ENCODE peak calls at places on chromosome 4, in seven cellular contexts. I, O, H, G, C, R and M are unnamed samples.

GRCh38 chr4:19636451-19636850 is 615.3 kb upstream of the SLIT2 start:
- DNase-seq in G (no peak), H (no peak), C (no peak), O (no peak), R (no peak), I (no peak), M (no peak)

GRCh38 chr4:152281822-152282221 is 254.1 kb downstream of the FBXW7 start:
- DNase-seq in H (no peak), O (no peak), G (no peak), C (no peak), I (no peak), R (no peak), M (no peak)

GRCh38 chr4:47490550-47490949 is 5.5 kb downstream of the ATP10D start:
- DNase-seq in R (peak; percentile 56), G (no peak), H (no peak), O (no peak), C (no peak), I (peak; percentile 70), M (peak; percentile 53)

GRCh38 chr4:170374770-170375169 is 285.0 kb upstream of the AADAT start:
- DNase-seq in G (peak; percentile 33), C (no peak), R (peak; percentile 27), H (peak; percentile 33), O (no peak), I (peak; percentile 81), M (peak; percentile 73)

GRCh38 chr4:7335363-7336066 is 99.2 kb downstream of the PSAPL1 start:
- DNase-seq in O (peak; percentile 56), H (no peak), R (peak; percentile 13), C (peak; percentile 4), G (peak; percentile 53), I (peak; percentile 85), M (peak; percentile 89)

GRCh38 chr4:126784966-126785580 is 847.7 kb upstream of the INTU start:
- DNase-seq in I (no peak), C (peak; percentile 30), O (no peak), H (no peak), G (no peak), R (no peak), M (no peak)

GRCh38 chr4:161320377-161320776 is 843.4 kb downstream of the FSTL5 start:
- DNase-seq in G (peak; percentile 9), C (no peak), O (peak; percentile 14), I (peak; percentile 84), H (peak; percentile 7), R (peak; percentile 13), M (peak; percentile 55)

GRCh38 chr4:22515145-22515887 is 550 bp downstream of the ADGRA3 start:
- DNase-seq in G (no peak), R (peak; percentile 79), I (peak; percentile 88), O (peak; percentile 60), C (peak; percentile 64), H (peak; percentile 42), M (peak; percentile 71)

GRCh38 chr4:896216-896615 is 35.9 kb downstream of the GAK start:
- DNase-seq in H (no peak), O (no peak), G (no peak), I (no peak), C (no peak), R (no peak), M (no peak)

GRCh38 chr4:32002037-32002747 is 1282.0 kb downstream of the PCDH7 start:
- DNase-seq in I (peak; percentile 47), R (no peak), C (no peak), O (no peak), G (no peak), H (no peak), M (no peak)

GRCh38 chr4:98928131-98928504 is 815 bp downstream of the EIF4E start:
- DNase-seq in R (peak; percentile 91), C (peak; percentile 78), H (peak; percentile 83), I (peak; percentile 94), G (peak; percentile 66), O (peak; percentile 73), M (peak; percentile 86)

DNA sequence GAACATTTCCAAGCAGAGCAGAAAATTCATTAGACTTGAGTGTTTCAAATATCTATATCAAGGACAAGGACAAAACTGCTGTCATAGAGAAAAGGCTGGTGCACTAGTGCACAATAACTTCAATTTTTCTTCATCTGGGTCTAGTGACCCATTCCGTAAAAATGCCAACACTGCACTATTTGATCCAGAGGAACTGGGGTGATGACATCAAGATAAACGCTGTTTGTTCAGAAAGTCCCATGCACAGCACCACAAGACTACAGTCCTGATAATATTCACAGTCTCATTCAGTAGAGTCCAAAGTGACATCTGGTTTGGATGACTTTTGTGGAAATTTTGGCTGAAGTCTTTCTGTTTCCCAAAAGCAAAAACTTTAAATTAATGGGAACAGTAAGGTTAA is 303.5 kb upstream of the GALNT7 start:
- DNase-seq in G (no peak), O (no peak), H (no peak), C (no peak), I (no peak), R (no peak), M (no peak)
- H3K23ac ChIP-seq in G (no peak overlapping the region), O (no peak overlapping the region), H (no peak overlapping the region), C (no peak overlapping the region), I (no peak overlapping the region), R (no peak overlapping the region), M (no peak overlapping the region)

GRCh38 chr4:186189656-186190055 is 1.7 kb upstream of the CYP4V2 start:
- DNase-seq in R (no peak), G (no peak), H (no peak), C (no peak), I (no peak), O (no peak), M (no peak)

GRCh38 chr4:186188107-186188506 is 3.3 kb upstream of the CYP4V2 start:
- DNase-seq in I (no peak), H (no peak), C (no peak), O (no peak), G (no peak), R (no peak), M (no peak)

GRCh38 chr4:186191266-186192067 is at the start of gene CYP4V2:
- DNase-seq in R (peak; percentile 87), O (peak; percentile 69), G (no peak), I (peak; percentile 83), H (peak; percentile 69), C (peak; percentile 72), M (peak; percentile 75)

GRCh38 chr4:186192068-186192751 is 843 bp downstream of the CYP4V2 start:
- DNase-seq in C (peak; percentile 48), I (peak; percentile 73), G (no peak), R (peak; percentile 60), O (peak; percentile 29), H (peak; percentile 28), M (peak; percentile 59)

DNA sequence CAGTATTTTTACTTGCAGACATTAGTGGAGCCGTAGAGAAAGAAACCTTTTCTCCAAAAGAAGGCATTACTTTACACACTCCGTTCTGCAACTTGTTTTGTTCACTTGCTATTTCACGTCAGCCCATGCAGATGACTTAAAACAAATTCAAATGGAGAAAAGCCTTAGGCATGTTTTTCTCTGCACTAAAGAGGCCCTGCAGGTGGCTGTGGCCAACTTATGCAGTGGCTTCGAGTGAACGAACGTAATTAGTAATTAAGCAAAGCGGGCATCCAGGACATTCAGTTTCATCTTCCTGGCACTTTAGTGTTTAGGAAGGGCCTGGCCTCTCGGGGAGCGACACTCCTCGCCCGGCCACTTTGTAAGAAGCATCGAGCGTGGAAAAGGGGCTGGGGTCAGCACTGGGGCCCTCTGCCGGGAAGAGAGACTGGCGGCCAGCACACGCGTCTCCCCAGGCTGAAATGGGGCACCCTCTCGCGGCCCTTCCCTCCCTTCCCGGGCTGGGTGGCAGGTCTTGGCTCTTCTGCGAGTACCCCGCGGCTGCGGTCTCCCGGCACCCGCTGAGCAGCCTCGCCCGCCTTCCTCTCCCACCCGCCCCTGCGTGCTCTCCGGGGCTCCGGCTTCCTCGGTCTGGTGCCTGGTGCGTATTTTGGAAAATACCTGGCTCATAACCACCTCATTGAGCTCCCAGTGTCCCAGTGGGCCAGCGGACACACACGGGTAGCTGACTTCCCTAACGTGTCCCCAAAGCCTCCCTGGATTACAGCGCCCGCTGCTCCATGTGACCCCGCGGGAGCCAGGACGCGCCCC is 706 bp upstream of the CYP4V2 start:
- DNase-seq in H (no peak), R (peak; percentile 43), O (no peak), C (no peak), G (no peak), I (peak; percentile 33), M (peak; percentile 50)
- H3K23ac ChIP-seq in H (no peak overlapping the region), R (no peak overlapping the region), O (peak overlapping the region; percentile 90), C (peak overlapping the region; percentile 85), G (no peak overlapping the region), I (no peak overlapping the region), M (no peak overlapping the region)

DNA sequence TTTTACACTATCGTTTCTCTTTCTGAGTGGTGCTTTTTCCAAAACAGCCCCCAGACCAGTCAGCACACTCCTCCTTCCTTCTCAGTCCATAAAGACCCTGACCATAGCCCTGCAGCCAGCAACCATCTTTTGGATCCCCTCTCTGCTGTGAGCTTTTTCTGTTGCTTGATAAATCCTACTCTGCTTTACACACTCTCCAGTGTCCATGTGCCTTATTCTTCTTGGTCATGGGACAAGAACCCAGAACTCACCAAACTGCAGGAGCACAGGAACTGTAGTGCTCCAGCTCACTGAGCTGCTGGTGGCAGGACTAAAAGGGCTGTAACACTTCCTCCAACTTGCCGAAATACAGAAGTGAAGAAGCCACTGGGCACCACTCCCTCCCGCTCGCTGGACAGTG is 32.5 kb downstream of the COX18 start:
- DNase-seq in G (no peak), I (peak; percentile 29), R (no peak), H (no peak), C (no peak), O (no peak), M (no peak)
- H3K23ac ChIP-seq in G (no peak overlapping the region), I (no peak overlapping the region), R (no peak overlapping the region), H (no peak overlapping the region), C (no peak overlapping the region), O (no peak overlapping the region), M (no peak overlapping the region)

GRCh38 chr4:137611998-137612700 is 79.9 kb upstream of the PCDH18 start:
- DNase-seq in R (no peak), H (no peak), C (no peak), O (no peak), I (no peak), G (no peak), M (no peak)

GRCh38 chr4:137610960-137611359 is 78.7 kb upstream of the PCDH18 start:
- DNase-seq in G (no peak), O (no peak), R (peak; percentile 41), C (peak; percentile 19), H (no peak), I (peak; percentile 58), M (peak; percentile 41)

GRCh38 chr4:137614491-137614890 is 82.2 kb upstream of the PCDH18 start:
- DNase-seq in C (peak; percentile 80), H (no peak), G (no peak), O (no peak), R (peak; percentile 40), I (no peak), M (no peak)

GRCh38 chr4:137608085-137608484 is 75.8 kb upstream of the PCDH18 start:
- DNase-seq in H (peak; percentile 19), C (no peak), O (no peak), I (peak; percentile 3), R (peak; percentile 32), G (no peak), M (no peak)

DNA sequence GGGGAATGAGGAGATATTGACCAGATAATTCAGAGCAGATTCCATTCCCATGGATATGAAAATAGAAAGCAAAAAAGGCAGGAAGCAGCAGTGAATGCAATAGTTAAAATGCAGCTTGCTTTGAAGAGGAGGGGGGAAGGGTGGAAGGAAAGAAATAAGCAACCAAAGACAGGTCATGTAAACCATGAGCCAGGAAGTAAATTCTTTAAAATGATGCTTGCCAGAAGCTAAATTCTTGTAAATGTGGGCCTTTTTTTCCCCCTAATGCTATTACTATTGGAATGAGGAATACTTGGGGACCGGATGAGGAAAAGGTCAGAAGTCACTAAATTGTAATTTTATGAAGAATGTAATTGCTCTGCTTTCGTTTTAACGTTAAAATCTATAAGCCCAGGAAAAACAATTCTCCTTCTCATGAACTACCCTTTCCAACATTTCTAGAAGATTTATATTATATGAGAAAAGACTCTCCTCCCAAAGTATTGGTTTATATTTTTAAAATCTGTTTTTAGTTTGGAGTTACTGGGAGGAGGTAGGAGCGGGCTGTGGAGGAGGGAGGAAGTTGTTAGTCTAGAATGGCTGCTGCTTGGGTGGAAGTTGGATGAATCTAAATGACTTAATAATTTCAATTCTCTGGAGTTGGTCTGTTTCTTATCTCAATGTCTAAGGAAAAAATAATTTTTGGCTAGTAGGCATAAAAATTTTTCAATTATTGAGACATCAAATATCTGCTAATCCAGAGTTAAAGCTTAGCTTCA is 77.6 kb upstream of the PCDH18 start:
- DNase-seq in H (no peak), G (no peak), R (peak; percentile 88), O (no peak), I (peak; percentile 44), C (peak; percentile 78), M (no peak)
- H3K23ac ChIP-seq in H (no peak overlapping the region), G (no peak overlapping the region), R (no peak overlapping the region), O (no peak overlapping the region), I (no peak overlapping the region), C (peak overlapping the region; percentile 82), M (no peak overlapping the region)